ENCODE peak calls at places on chromosome 22, in four cellular contexts. H is adrenal gland, N is vagina, M is fibroblast of lung. V is an unnamed sample. For H3K4me1, the result is how much of the 10 kb centered on the place peaks cover.

GRCh38 chr22:41668971-41669911 is 19.4 kb downstream of the SNU13 start:
- DNase-seq in H (no peak), N (no peak), M (peak), V (no peak)

GRCh38 chr22:40665312-40665711 is 14.0 kb upstream of the MCHR1 start:
- DNase-seq in H (peak), N (no peak), M (peak), V (no peak)

GRCh38 chr22:20418211-20418788 is 19.3 kb downstream of the SCARF2 start:
- DNase-seq in H (peak), N (no peak), M (peak), V (peak)

GRCh38 chr22:41482319-41482935 is 13.5 kb downstream of the ACO2 start:
- DNase-seq in H (no peak), N (no peak), M (peak), V (no peak)

GRCh38 chr22:39567135-39567946 is 3.2 kb upstream of the CACNA1I start:
- DNase-seq in H (no peak), N (no peak), M (no peak), V (no peak)

GRCh38 chr22:41563051-41563711 is 2.4 kb downstream of the CSDC2 start:
- DNase-seq in H (peak), N (no peak), M (peak), V (no peak)

GRCh38 chr22:35521358-35522264 is 19.0 kb upstream of the RASD2 start:
- DNase-seq in H (no peak), N (no peak), M (no peak), V (no peak)

GRCh38 chr22:43833286-43834240 is 21.5 kb upstream of the EFCAB6 start:
- DNase-seq in H (no peak), N (no peak), M (no peak), V (peak)

GRCh38 chr22:17726561-17727243 is 47.6 kb downstream of the BID start:
- DNase-seq in H (peak), N (no peak), M (peak), V (no peak)

GRCh38 chr22:42673898-42674390 is 24.8 kb upstream of the CYB5R3 start:
- DNase-seq in H (no peak), N (no peak), M (peak), V (no peak)

GRCh38 chr22:47129902-47130301 is 367.5 kb downstream of the TBC1D22A start:
- DNase-seq in H (peak), N (no peak), M (no peak), V (peak)

GRCh38 chr22:49106136-49106930 is 721.3 kb downstream of the BRD1 start:
- DNase-seq in H (no peak), N (no peak), M (no peak), V (peak)

GRCh38 chr22:17949926-17950473 is 74.4 kb downstream of the MICAL3 start:
- DNase-seq in H (no peak), N (no peak), M (no peak), V (no peak)

GRCh38 chr22:35393116-35394010 is 6.6 kb upstream of the MCM5 start:
- DNase-seq in H (peak), N (no peak), M (no peak), V (no peak)

GRCh38 chr22:44380716-44381500 is 68.2 kb upstream of the SHISAL1 start:
- DNase-seq in H (no peak), N (no peak), M (no peak), V (peak)

GRCh38 chr22:47814474-47814873 is 1052.0 kb downstream of the TBC1D22A start:
- DNase-seq in H (no peak), N (peak), M (no peak), V (no peak)

GRCh38 chr22:29014773-29015172 is 46.9 kb downstream of the C22orf31 start:
- DNase-seq in H (no peak), N (no peak), M (no peak), V (no peak)

GRCh38 chr22:40633036-40633435 is 3.5 kb downstream of the MRTFA start:
- DNase-seq in H (no peak), N (no peak), M (no peak), V (no peak)

GRCh38 chr22:38107692-38108515 is 2.6 kb downstream of the BAIAP2L2 start:
- DNase-seq in H (no peak), N (no peak), M (no peak), V (no peak)

GRCh38 chr22:30408388-30409101 is 11.7 kb downstream of the SEC14L2 start:
- DNase-seq in H (no peak), N (no peak), M (peak), V (no peak)

GRCh38 chr22:41197046-41197807 is 7.9 kb upstream of the L3MBTL2 start:
- DNase-seq in H (peak), N (no peak), M (peak), V (peak)

GRCh38 chr22:28562324-28562723 is 117.3 kb downstream of the TTC28 start:
- DNase-seq in H (no peak), N (no peak), M (no peak), V (no peak)

GRCh38 chr22:19086944-19087343 is 35.3 kb downstream of the DGCR2 start:
- DNase-seq in H (no peak), N (no peak), M (peak), V (no peak)

GRCh38 chr22:33969052-33969451 is 48.8 kb upstream of the LARGE1 start:
- DNase-seq in H (no peak), N (no peak), M (no peak), V (no peak)

GRCh38 chr22:41382098-41382578 is 396 bp downstream of the TEF start:
- DNase-seq in H (peak), N (no peak), M (no peak), V (peak)

GRCh38 chr22:20205964-20206708 is 55.3 kb upstream of the CCDC188 start:
- DNase-seq in H (peak), N (no peak), M (peak), V (peak)

GRCh38 chr22:23750374-23750743 is 553 bp downstream of the ZNF70 start:
- DNase-seq in H (no peak), N (no peak), M (no peak), V (no peak)
- H3K4me1 ChIP-seq in H (under half), N (under half), M (under half), V (under half)

GRCh38 chr22:45867906-45868555 is 108.9 kb downstream of the WNT7B start:
- DNase-seq in H (no peak), N (peak), M (no peak), V (no peak)

GRCh38 chr22:45866398-45867117 is 110.4 kb downstream of the WNT7B start:
- DNase-seq in H (no peak), N (peak), M (no peak), V (peak)

GRCh38 chr22:45868586-45869443 is 108.1 kb downstream of the WNT7B start:
- DNase-seq in H (no peak), N (peak), M (no peak), V (no peak)

GRCh38 chr22:45865561-45866397 is 111.2 kb downstream of the WNT7B start:
- DNase-seq in H (no peak), N (peak), M (no peak), V (no peak)

DNA sequence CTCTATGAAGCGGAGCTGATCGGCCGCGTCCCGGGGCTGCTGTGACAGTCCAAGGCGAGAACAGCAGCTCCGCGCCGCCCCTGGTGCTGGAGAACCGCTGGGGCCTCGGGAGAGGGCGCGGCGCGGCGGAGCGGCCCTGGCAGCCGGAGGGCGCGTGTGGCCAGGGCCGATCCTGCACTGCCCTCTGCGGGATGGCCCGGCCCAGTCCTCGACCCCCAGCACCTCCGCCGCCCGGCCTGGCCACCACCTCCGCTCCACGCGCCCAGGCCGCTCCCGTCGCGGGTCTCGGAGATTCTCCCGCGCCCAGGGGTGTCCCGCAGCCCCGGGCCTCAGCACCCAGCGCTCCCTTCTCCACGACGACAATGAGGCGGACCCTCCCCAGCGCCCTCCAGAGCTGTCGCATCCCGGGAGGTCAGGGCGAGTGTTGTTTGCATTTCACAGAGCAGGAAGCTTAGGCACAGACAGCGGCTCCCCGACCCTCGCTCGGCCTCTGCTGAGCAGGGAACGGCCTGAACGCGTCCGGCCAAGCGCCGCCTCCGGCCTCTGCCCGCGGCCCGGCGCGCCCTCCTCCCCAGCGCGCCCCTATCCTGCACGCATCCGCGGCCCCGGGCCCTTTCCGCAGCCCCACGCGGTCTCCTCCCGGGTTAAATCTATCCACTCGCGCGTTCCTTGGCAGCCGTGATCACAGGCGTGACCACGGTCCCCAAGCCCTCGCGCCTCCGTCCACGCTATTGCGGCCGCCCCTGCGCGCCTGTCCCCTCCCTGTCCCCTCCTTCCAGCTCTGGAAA is 109.7 kb downstream of the WNT7B start:
- DNase-seq in H (no peak), N (no peak), M (no peak), V (peak)
- TF ChIP-seq CTCF in H (peak), N (no peak), M (peak), V (peak)

DNA sequence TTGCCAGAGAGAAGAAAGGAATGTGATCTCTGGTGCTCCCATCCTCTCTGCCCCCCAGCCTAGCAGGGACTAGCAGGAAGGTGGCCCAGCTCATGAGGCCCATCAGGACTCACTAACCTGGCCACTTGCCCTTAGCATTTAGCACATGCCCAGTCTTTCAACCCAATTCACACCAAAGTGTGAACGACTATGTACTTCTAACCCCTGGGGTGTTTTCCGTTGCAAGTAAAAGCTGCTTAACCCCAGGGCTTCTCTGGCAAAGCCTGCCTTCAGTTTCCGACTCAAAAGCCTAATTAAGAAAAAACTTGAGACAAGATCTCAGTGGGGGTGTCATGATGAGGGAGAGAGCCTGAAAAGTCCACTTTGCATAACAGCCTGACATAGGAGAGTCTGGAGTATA is 347.9 kb downstream of the MN1 start:
- DNase-seq in H (no peak), N (no peak), M (no peak), V (no peak)
- H3K27ac ChIP-seq in H (no peak), N (no peak), M (no peak), V (no peak)

GRCh38 chr22:31737932-31738331 is 12.0 kb downstream of the PRR14L start:
- DNase-seq in H (no peak), N (no peak), M (no peak), V (no peak)
- H3K4me1 ChIP-seq in H (under half), N (under half), M (under half), V (under half)

GRCh38 chr22:37098976-37099577 is 10.4 kb downstream of the TMPRSS6 start:
- DNase-seq in H (no peak), N (no peak), M (peak), V (no peak)
- TF ChIP-seq CTCF in H (no peak), N (no peak), M (no peak), V (peak)

GRCh38 chr22:45548441-45548840 is 45.8 kb downstream of the FBLN1 start:
- DNase-seq in H (no peak), N (no peak), M (no peak), V (no peak)
- H3K27ac ChIP-seq in H (peak), N (peak), M (peak), V (peak)

GRCh38 chr22:46076651-46077339 is 73.5 kb upstream of the PPARA start:
- DNase-seq in H (peak), N (no peak), M (peak), V (peak)

GRCh38 chr22:46077669-46078099 is 72.6 kb upstream of the PPARA start:
- DNase-seq in H (peak), N (no peak), M (peak), V (no peak)

GRCh38 chr22:46079861-46080821 is 70.2 kb upstream of the PPARA start:
- DNase-seq in H (peak), N (no peak), M (peak), V (peak)

GRCh38 chr22:46079093-46079860 is 71.0 kb upstream of the PPARA start:
- DNase-seq in H (peak), N (no peak), M (peak), V (peak)

GRCh38 chr22:46078241-46079092 is 71.9 kb upstream of the PPARA start:
- DNase-seq in H (peak), N (no peak), M (peak), V (peak)
- H3K4me1 ChIP-seq in H (half or more), N (half or more), M (under half), V (half or more)

DNA sequence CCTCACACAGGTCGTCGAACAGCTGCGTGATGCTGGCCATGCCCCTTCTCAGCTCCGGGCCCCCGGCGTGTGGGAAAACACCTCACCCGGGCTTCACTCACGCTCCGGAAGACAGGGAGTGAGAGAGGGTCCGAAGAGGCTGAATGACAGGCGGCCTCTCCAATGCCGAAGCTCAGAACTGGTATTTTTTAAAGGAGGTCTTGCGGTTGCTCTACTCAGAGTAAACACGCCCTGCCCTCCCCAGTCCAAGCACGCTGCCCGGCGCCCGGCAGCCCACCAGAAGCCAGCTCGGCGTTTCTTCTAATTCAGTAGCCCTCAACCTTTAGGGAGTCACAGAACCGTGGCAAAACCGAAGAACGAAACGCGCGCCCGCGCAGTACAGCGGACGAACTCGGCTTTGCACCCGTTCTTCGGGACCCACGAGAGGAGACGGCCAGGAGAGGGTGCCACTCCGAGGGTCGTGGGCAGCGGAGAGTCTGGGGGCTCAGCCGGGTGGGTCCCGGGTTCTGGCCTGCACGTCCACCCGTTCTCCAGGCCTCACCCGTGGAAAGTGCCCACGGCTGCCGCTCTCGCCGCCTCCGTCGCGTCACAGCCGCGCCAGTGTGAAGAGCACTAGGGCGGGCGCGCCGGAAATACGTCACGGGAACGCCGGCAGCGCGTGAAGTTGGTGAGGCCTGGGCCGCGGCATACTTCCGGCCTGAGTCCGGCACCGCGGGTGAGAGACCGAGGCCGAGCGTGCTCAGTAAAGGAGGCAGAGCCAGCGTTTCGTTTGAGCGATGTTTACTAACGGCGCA is at the start of gene TUBGCP6:
- DNase-seq in H (peak), N (no peak), M (peak), V (peak)
- TF ChIP-seq CTCF in H (peak), N (no peak), M (no peak), V (peak)

DNA sequence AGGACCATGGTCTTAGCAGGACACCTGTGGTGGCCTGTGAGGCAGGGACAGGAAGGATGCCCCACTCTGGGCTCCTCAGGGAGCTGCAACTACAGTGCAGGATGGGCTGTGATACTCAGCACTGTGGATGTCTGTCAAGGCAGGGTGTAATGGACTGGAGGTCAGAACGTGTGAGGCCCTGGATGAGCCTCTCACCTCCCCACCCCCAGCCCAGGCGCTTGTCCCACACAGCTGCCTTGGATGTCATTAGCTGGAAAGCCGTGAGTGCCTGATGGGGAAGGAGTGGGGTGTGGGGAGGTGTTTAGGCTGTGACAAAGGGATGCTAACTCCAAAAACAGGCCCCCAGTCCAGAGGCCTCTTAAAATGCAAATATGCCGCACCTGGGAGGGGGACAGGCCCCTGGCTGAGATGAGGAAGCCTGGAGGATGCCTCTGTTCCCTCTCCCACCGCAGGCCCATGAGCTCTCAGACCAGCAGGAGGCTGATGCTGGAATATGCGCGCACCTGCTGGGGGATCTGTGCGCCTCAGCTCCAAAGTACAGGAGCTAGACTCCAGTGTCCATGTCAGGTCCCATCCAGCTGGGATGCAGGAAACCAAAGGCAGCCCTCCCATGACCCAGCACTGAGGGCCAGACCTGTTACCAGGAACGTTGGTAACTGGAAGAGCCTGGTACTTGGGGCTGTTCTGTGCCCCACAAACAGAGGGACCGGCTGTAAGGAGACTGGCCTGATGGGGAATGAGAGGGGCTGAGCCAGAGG is 25.1 kb downstream of the RSPH14 start:
- DNase-seq in H (no peak), N (no peak), M (no peak), V (no peak)
- H3K27ac ChIP-seq in H (no peak), N (no peak), M (no peak), V (no peak)